ENCODE peak calls at places on chromosomes 6 and 20, in nine cellular contexts. One of them, this sample, is unnamed.

GRCh38 chr20:61615806-61616205 is 363.7 kb downstream of the CDH4 start:
- DNase-seq in T-helper 2 cell: no peak
- DNase-seq in kidney tubule cell: no peak
- DNase-seq in stimulated activated CD4-positive, alpha-beta T cell treated with anti-CD3 and anti-CD28 coated beads, Interleukin-1b, Interleukin-23, amount 100 ng/mL, for 1 hour: no peak
- DNase-seq in HS-5: no peak
- DNase-seq in GM23248: no peak
- DNase-seq in hippocampal formation: no peak
- DNase-seq in T follicular helper cell: no peak
- DNase-seq in Caki2: no peak
- DNase-seq in this sample: no peak

GRCh38 chr20:19867940-19868371 is 109.9 kb downstream of the RIN2 start:
- DNase-seq in T-helper 2 cell: no peak
- DNase-seq in stimulated activated CD4-positive, alpha-beta T cell treated with anti-CD3 and anti-CD28 coated beads, Interleukin-1b, Interleukin-23, amount 100 ng/mL, for 1 hour: no peak
- DNase-seq in Caki2: no peak
- DNase-seq in hippocampal formation: no peak
- DNase-seq in kidney tubule cell: no peak
- DNase-seq in HS-5: no peak
- DNase-seq in GM23248: peak; percentile 57
- DNase-seq in T follicular helper cell: no peak
- DNase-seq in this sample: no peak

GRCh38 chr6:134714113-134714512 is 235.8 kb downstream of the ALDH8A1 start:
- DNase-seq in T follicular helper cell: no peak
- DNase-seq in GM23248: no peak
- DNase-seq in T-helper 2 cell: no peak
- DNase-seq in stimulated activated CD4-positive, alpha-beta T cell treated with anti-CD3 and anti-CD28 coated beads, Interleukin-1b, Interleukin-23, amount 100 ng/mL, for 1 hour: no peak
- DNase-seq in hippocampal formation: no peak
- DNase-seq in HS-5: no peak
- DNase-seq in Caki2: no peak
- DNase-seq in kidney tubule cell: peak; percentile 24
- DNase-seq in this sample: no peak

GRCh38 chr6:28207244-28208179 is 17.6 kb upstream of the ZSCAN9 start:
- DNase-seq in stimulated activated CD4-positive, alpha-beta T cell treated with anti-CD3 and anti-CD28 coated beads, Interleukin-1b, Interleukin-23, amount 100 ng/mL, for 1 hour: no peak
- DNase-seq in T-helper 2 cell: no peak
- DNase-seq in T follicular helper cell: no peak
- DNase-seq in GM23248: peak; percentile 66
- DNase-seq in HS-5: no peak
- DNase-seq in hippocampal formation: no peak
- DNase-seq in kidney tubule cell: peak; percentile 17
- DNase-seq in Caki2: no peak
- DNase-seq in this sample: peak; percentile 57

GRCh38 chr6:28996844-28997502 is 8.1 kb downstream of the ZNF311 start:
- DNase-seq in T-helper 2 cell: no peak
- DNase-seq in Caki2: no peak
- DNase-seq in hippocampal formation: no peak
- DNase-seq in stimulated activated CD4-positive, alpha-beta T cell treated with anti-CD3 and anti-CD28 coated beads, Interleukin-1b, Interleukin-23, amount 100 ng/mL, for 1 hour: no peak
- DNase-seq in HS-5: no peak
- DNase-seq in kidney tubule cell: no peak
- DNase-seq in T follicular helper cell: no peak
- DNase-seq in GM23248: peak; percentile 49
- DNase-seq in this sample: no peak

GRCh38 chr20:54129350-54129749 is 44.4 kb downstream of the CYP24A1 start:
- DNase-seq in kidney tubule cell: no peak
- DNase-seq in T-helper 2 cell: no peak
- DNase-seq in HS-5: no peak
- DNase-seq in hippocampal formation: no peak
- DNase-seq in stimulated activated CD4-positive, alpha-beta T cell treated with anti-CD3 and anti-CD28 coated beads, Interleukin-1b, Interleukin-23, amount 100 ng/mL, for 1 hour: no peak
- DNase-seq in GM23248: no peak
- DNase-seq in T follicular helper cell: no peak
- DNase-seq in Caki2: no peak
- DNase-seq in this sample: no peak

GRCh38 chr20:57656252-57656820 is 36.1 kb upstream of the ZBP1 start:
- DNase-seq in GM23248: no peak
- DNase-seq in T follicular helper cell: no peak
- DNase-seq in Caki2: no peak
- DNase-seq in stimulated activated CD4-positive, alpha-beta T cell treated with anti-CD3 and anti-CD28 coated beads, Interleukin-1b, Interleukin-23, amount 100 ng/mL, for 1 hour: no peak
- DNase-seq in kidney tubule cell: no peak
- DNase-seq in HS-5: no peak
- DNase-seq in T-helper 2 cell: no peak
- DNase-seq in hippocampal formation: no peak
- DNase-seq in this sample: peak; percentile 3

GRCh38 chr20:63653974-63654680 is 903 bp upstream of the STMN3 start:
- DNase-seq in stimulated activated CD4-positive, alpha-beta T cell treated with anti-CD3 and anti-CD28 coated beads, Interleukin-1b, Interleukin-23, amount 100 ng/mL, for 1 hour: no peak
- DNase-seq in GM23248: no peak
- DNase-seq in T follicular helper cell: no peak
- DNase-seq in T-helper 2 cell: no peak
- DNase-seq in kidney tubule cell: no peak
- DNase-seq in Caki2: no peak
- DNase-seq in HS-5: no peak
- DNase-seq in hippocampal formation: no peak
- DNase-seq in this sample: no peak

GRCh38 chr6:2986722-2987196 is 12.9 kb upstream of the NQO2 start:
- DNase-seq in T-helper 2 cell: no peak
- DNase-seq in T follicular helper cell: no peak
- DNase-seq in stimulated activated CD4-positive, alpha-beta T cell treated with anti-CD3 and anti-CD28 coated beads, Interleukin-1b, Interleukin-23, amount 100 ng/mL, for 1 hour: no peak
- DNase-seq in kidney tubule cell: peak; percentile 49
- DNase-seq in GM23248: peak; percentile 92
- DNase-seq in Caki2: peak; percentile 36
- DNase-seq in hippocampal formation: no peak
- DNase-seq in HS-5: peak; percentile 91
- DNase-seq in this sample: peak; percentile 60

GRCh38 chr6:128806274-128806673 is 76.7 kb upstream of the LAMA2 start:
- DNase-seq in hippocampal formation: no peak
- DNase-seq in stimulated activated CD4-positive, alpha-beta T cell treated with anti-CD3 and anti-CD28 coated beads, Interleukin-1b, Interleukin-23, amount 100 ng/mL, for 1 hour: no peak
- DNase-seq in Caki2: no peak
- DNase-seq in kidney tubule cell: no peak
- DNase-seq in T-helper 2 cell: no peak
- DNase-seq in GM23248: peak; percentile 24
- DNase-seq in HS-5: no peak
- DNase-seq in T follicular helper cell: no peak
- DNase-seq in this sample: no peak

GRCh38 chr20:31811796-31812728 is 7.1 kb upstream of the MYLK2 start:
- DNase-seq in stimulated activated CD4-positive, alpha-beta T cell treated with anti-CD3 and anti-CD28 coated beads, Interleukin-1b, Interleukin-23, amount 100 ng/mL, for 1 hour: no peak
- DNase-seq in T follicular helper cell: no peak
- DNase-seq in GM23248: peak; percentile 43
- DNase-seq in Caki2: no peak
- DNase-seq in HS-5: no peak
- DNase-seq in hippocampal formation: no peak
- DNase-seq in T-helper 2 cell: no peak
- DNase-seq in kidney tubule cell: peak; percentile 44
- DNase-seq in this sample: no peak

GRCh38 chr20:53847118-53847842 is 223.1 kb downstream of the BCAS1 start:
- DNase-seq in T follicular helper cell: no peak
- DNase-seq in HS-5: no peak
- DNase-seq in T-helper 2 cell: no peak
- DNase-seq in stimulated activated CD4-positive, alpha-beta T cell treated with anti-CD3 and anti-CD28 coated beads, Interleukin-1b, Interleukin-23, amount 100 ng/mL, for 1 hour: no peak
- DNase-seq in GM23248: no peak
- DNase-seq in kidney tubule cell: no peak
- DNase-seq in hippocampal formation: no peak
- DNase-seq in Caki2: no peak
- DNase-seq in this sample: no peak

GRCh38 chr6:54716869-54717268 is 129.7 kb upstream of the FAM83B start:
- DNase-seq in stimulated activated CD4-positive, alpha-beta T cell treated with anti-CD3 and anti-CD28 coated beads, Interleukin-1b, Interleukin-23, amount 100 ng/mL, for 1 hour: no peak
- DNase-seq in HS-5: no peak
- DNase-seq in hippocampal formation: no peak
- DNase-seq in Caki2: no peak
- DNase-seq in kidney tubule cell: no peak
- DNase-seq in T-helper 2 cell: no peak
- DNase-seq in GM23248: peak; percentile 7
- DNase-seq in T follicular helper cell: no peak
- DNase-seq in this sample: no peak

GRCh38 chr20:38534756-38535155 is 46.2 kb upstream of the ADIG start:
- DNase-seq in kidney tubule cell: no peak
- DNase-seq in stimulated activated CD4-positive, alpha-beta T cell treated with anti-CD3 and anti-CD28 coated beads, Interleukin-1b, Interleukin-23, amount 100 ng/mL, for 1 hour: no peak
- DNase-seq in hippocampal formation: no peak
- DNase-seq in T follicular helper cell: no peak
- DNase-seq in GM23248: no peak
- DNase-seq in HS-5: no peak
- DNase-seq in Caki2: no peak
- DNase-seq in T-helper 2 cell: no peak
- DNase-seq in this sample: no peak

GRCh38 chr6:140879861-140880260 is 1252.9 kb upstream of the GJE1 start:
- DNase-seq in T-helper 2 cell: no peak
- DNase-seq in GM23248: peak; percentile 71
- DNase-seq in Caki2: peak; percentile 70
- DNase-seq in kidney tubule cell: peak; percentile 76
- DNase-seq in T follicular helper cell: no peak
- DNase-seq in hippocampal formation: no peak
- DNase-seq in HS-5: peak; percentile 46
- DNase-seq in stimulated activated CD4-positive, alpha-beta T cell treated with anti-CD3 and anti-CD28 coated beads, Interleukin-1b, Interleukin-23, amount 100 ng/mL, for 1 hour: no peak
- DNase-seq in this sample: peak; percentile 53

GRCh38 chr6:109759098-109759855 is 68.2 kb downstream of the FIG4 start:
- DNase-seq in hippocampal formation: no peak
- DNase-seq in GM23248: no peak
- DNase-seq in stimulated activated CD4-positive, alpha-beta T cell treated with anti-CD3 and anti-CD28 coated beads, Interleukin-1b, Interleukin-23, amount 100 ng/mL, for 1 hour: no peak
- DNase-seq in HS-5: no peak
- DNase-seq in T-helper 2 cell: no peak
- DNase-seq in Caki2: no peak
- DNase-seq in T follicular helper cell: no peak
- DNase-seq in kidney tubule cell: no peak
- DNase-seq in this sample: no peak

This sample was measured in GM03348.